ENCODE peak calls at places on chromosomes 6 and 20, in seven cellular contexts. N, K, A, S, O, D and V are unnamed samples.

GRCh38 chr6:48641544-48641943 is 530.5 kb upstream of the PTCHD4 start:
- DNase-seq in N (no peak), K (peak; percentile 57), A (peak; percentile 48), S (no peak), O (no peak), D (no peak), V (no peak)

GRCh38 chr6:149864578-149865535 is 698 bp upstream of the LRP11 start:
- DNase-seq in N (no peak), K (peak; percentile 86), A (peak; percentile 79), S (no peak), O (no peak), D (no peak), V (no peak)

GRCh38 chr20:14069796-14070195 is 74.5 kb downstream of the MACROD2 start:
- DNase-seq in N (no peak), K (peak; percentile 87), A (peak; percentile 53), S (peak; percentile 28), O (no peak), D (no peak), V (no peak)

GRCh38 chr20:44070139-44070900 is 116.7 kb downstream of the JPH2 start:
- DNase-seq in N (no peak), K (no peak), A (no peak), S (no peak), O (no peak), D (peak; percentile 29), V (no peak)

GRCh38 chr6:46777476-46778346 is 15.5 kb upstream of the MEP1A start:
- DNase-seq in N (no peak), K (no peak), A (no peak), S (no peak), O (no peak), D (no peak), V (no peak)

GRCh38 chr6:130560231-130560630 is 194.4 kb downstream of the TMEM200A start:
- DNase-seq in N (no peak), K (peak; percentile 30), A (peak; percentile 43), S (peak; percentile 32), O (no peak), D (no peak), V (no peak)

GRCh38 chr6:35327349-35328027 is 14.9 kb upstream of the PPARD start:
- DNase-seq in N (peak; percentile 51), K (peak; percentile 79), A (peak; percentile 56), S (no peak), O (no peak), D (peak; percentile 74), V (no peak)

GRCh38 chr6:105898286-105898685 is 187.8 kb upstream of the PRDM1 start:
- DNase-seq in N (no peak), K (peak; percentile 77), A (peak; percentile 16), S (peak; percentile 42), O (no peak), D (no peak), V (no peak)

GRCh38 chr6:51792273-51793030 is 295.0 kb downstream of the PKHD1 start:
- DNase-seq in N (no peak), K (no peak), A (no peak), S (no peak), O (no peak), D (no peak), V (no peak)

GRCh38 chr20:49276895-49277785 is 717 bp downstream of the ZNFX1 start:
- DNase-seq in N (peak; percentile 24), K (peak; percentile 41), A (no peak), S (no peak), O (no peak), D (peak; percentile 72), V (no peak)

GRCh38 chr20:41091926-41092325 is 45.4 kb upstream of the PLCG1 start:
- DNase-seq in N (no peak), K (no peak), A (no peak), S (no peak), O (no peak), D (no peak), V (no peak)

GRCh38 chr6:80967618-80968017 is 784.9 kb downstream of the TENT5A start:
- DNase-seq in N (no peak), K (no peak), A (no peak), S (no peak), O (no peak), D (no peak), V (no peak)

GRCh38 chr6:142853244-142854180 is 91.5 kb downstream of the HIVEP2 start:
- DNase-seq in N (no peak), K (no peak), A (no peak), S (no peak), O (no peak), D (no peak), V (no peak)

GRCh38 chr6:43981363-43981990 is 145.8 kb downstream of the MRPL14 start:
- DNase-seq in N (no peak), K (no peak), A (no peak), S (no peak), O (no peak), D (no peak), V (no peak)

DNA sequence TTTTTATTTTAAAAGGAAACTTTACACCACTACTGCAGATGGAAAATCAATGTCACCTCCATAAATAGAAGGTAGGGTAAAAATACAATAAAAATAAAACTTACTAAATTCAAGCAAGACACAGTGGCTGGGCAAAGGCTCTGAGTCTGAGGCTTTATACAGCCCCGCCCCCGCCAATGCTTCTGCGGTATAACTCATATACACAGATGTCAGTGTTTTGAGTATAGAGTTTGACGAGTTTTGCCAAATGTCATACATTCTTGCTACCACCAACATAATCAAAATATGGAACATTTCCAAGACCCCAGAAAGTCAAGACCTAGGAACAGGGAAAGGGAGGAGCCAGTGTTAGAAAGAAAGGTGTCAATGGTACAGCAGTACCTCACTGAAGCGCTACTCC is 12.8 kb downstream of the NFATC2 start:
- DNase-seq in N (no peak), K (peak; percentile 23), A (no peak), S (no peak), O (no peak), D (no peak), V (no peak)
- H3K4me3 ChIP-seq in N (no peak overlapping the region), K (peak overlapping the region; percentile 26), A (no peak overlapping the region), S (no peak overlapping the region), O (no peak overlapping the region), D (no peak overlapping the region), V (peak overlapping the region; percentile 58)

GRCh38 chr20:35005463-35005961 is 49.8 kb downstream of the MYH7B start:
- DNase-seq in N (no peak), K (no peak), A (no peak), S (no peak), O (no peak), D (no peak), V (no peak)
- H3K4me3 ChIP-seq in N (no peak overlapping the region), K (no peak overlapping the region), A (no peak overlapping the region), S (no peak overlapping the region), O (no peak overlapping the region), D (no peak overlapping the region), V (no peak overlapping the region)

GRCh38 chr6:26268659-26269402 is 96.2 kb upstream of the BTN3A2 start:
- DNase-seq in N (no peak), K (peak; percentile 77), A (no peak), S (no peak), O (no peak), D (no peak), V (no peak)
- H3K4me3 ChIP-seq in N (no peak overlapping the region), K (no peak overlapping the region), A (no peak overlapping the region), S (no peak overlapping the region), O (no peak overlapping the region), D (no peak overlapping the region), V (no peak overlapping the region)

GRCh38 chr6:170114187-170114945 is 176.5 kb downstream of the DLL1 start:
- DNase-seq in N (no peak), K (no peak), A (no peak), S (no peak), O (no peak), D (peak; percentile 32), V (no peak)
- H3K4me3 ChIP-seq in N (no peak overlapping the region), K (no peak overlapping the region), A (no peak overlapping the region), S (no peak overlapping the region), O (no peak overlapping the region), D (no peak overlapping the region), V (no peak overlapping the region)

GRCh38 chr6:136989591-136990578 is 54.9 kb downstream of the IL20RA start:
- DNase-seq in N (peak; percentile 48), K (peak; percentile 32), A (no peak), S (no peak), O (no peak), D (no peak), V (no peak)
- H3K4me3 ChIP-seq in N (peak overlapping the region; percentile 71), K (peak overlapping the region; percentile 14), A (peak overlapping the region; percentile 57), S (peak overlapping the region; percentile 46), O (peak overlapping the region; percentile 35), D (peak overlapping the region; percentile 19), V (peak overlapping the region; percentile 63)

DNA sequence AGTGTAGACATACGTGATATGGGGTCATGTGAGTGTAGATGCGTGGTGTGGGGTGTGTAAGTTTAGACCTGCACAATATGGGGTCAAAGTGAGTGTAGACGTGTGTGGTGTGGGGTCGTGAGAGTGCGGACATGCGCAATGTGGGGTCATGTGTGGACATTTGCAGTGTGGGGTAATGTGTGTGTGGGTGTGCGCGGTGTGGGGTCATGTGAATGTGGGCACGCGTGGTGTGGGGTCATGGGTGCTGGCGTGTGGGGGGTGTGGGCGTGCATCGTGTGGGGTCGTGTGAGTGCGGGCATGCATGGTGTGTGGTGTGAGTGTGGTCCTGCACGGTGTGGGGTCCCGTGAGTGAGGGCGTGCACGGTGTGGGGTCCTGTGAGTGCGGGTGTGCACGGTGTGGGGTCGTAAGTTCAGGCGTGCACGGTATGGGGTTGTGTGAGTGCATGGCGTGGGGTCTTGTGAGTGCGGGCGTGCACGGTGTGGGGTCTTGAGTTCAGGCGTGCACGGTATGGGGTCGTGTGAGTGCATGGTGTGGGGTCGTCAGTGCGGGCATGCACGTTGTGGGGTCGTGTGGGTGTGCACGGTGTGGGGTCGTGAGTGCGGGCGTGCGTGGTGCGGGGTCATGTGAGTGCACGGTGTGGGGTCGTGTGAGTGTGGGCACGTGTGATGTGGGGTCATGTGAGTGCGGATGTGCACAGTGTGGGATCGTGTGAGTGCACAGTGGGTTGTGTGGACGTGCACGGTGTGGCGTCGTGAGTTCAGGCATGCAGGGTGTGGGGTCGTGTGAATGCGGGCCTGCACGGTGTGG is 14.3 kb downstream of the PCMTD2 start:
- DNase-seq in N (no peak), K (no peak), A (no peak), S (no peak), O (no peak), D (no peak), V (no peak)
- H3K4me3 ChIP-seq in N (no peak overlapping the region), K (no peak overlapping the region), A (no peak overlapping the region), S (no peak overlapping the region), O (no peak overlapping the region), D (no peak overlapping the region), V (no peak overlapping the region)

DNA sequence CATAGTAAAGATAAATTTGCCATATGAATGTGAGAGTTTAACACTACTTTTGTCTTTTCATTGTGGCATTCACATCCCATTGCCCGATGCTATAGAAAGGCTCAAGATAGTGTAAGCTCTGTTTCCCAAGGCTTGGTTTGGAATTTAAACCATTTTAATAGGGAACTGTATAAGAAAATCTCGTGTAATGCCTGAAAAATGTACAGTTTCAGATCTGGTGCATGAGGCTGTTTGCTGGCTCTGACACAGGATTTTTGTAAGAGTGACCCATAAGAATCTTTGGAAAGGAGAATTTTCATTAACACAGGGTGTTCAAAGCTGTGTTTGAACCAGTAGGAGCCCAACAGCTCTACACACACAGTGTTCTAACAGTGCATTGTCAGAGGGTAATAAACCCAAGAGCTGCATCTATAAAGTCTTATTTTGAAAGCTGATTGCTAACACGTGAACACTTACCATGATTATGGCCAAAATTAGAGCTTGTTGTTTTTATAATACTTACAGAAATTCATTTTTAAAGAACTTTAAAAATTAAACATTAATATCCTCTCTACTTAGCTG is 293.5 kb downstream of the PRL start:
- DNase-seq in N (no peak), K (peak; percentile 4), A (no peak), S (no peak), O (no peak), D (no peak), V (no peak)
- H3K4me3 ChIP-seq in N (no peak overlapping the region), K (no peak overlapping the region), A (no peak overlapping the region), S (no peak overlapping the region), O (no peak overlapping the region), D (no peak overlapping the region), V (no peak overlapping the region)